ENCODE peak calls at places on chromosomes 5 and 9, in six cellular contexts. Y is lower lobe of right lung, D is body of pancreas, I is stomach, E is breast epithelium, Z is left ventricle myocardium inferior. B is an unnamed sample. For H3K4me1, the result is how much of the 10 kb centered on the place peaks cover.

GRCh38 chr9:69215774-69216482 is 41.9 kb downstream of the TJP2 start:
- DNase-seq in Z (no peak), I (no peak), D (no peak), Y (no peak), E (no peak), B (no peak)

GRCh38 chr9:90830977-90831376 is 29.4 kb downstream of the SYK start:
- DNase-seq in D (no peak), Z (no peak), I (no peak), Y (no peak), E (no peak), B (no peak)

GRCh38 chr5:7756453-7756852 is 94.5 kb downstream of the CFAP90 start:
- DNase-seq in Z (no peak), Y (no peak), I (no peak), E (no peak), D (no peak), B (peak)

GRCh38 chr5:112419596-112420110 is 576 bp upstream of the EPB41L4A start:
- DNase-seq in Z (peak), E (peak), D (peak), Y (peak), I (peak), B (peak)

GRCh38 chr5:18113724-18114123 is 479.5 kb downstream of the TAF11L14 start:
- DNase-seq in E (no peak), I (no peak), Y (no peak), D (no peak), Z (no peak), B (no peak)

GRCh38 chr5:180720501-180720900 is 19.4 kb downstream of the OR2Y1 start:
- DNase-seq in Y (no peak), E (no peak), D (no peak), Z (no peak), I (no peak), B (no peak)

GRCh38 chr5:163459465-163459887 is 426 bp downstream of the NUDCD2 start:
- DNase-seq in D (no peak), E (no peak), Z (no peak), Y (no peak), I (no peak), B (no peak)

GRCh38 chr9:89606049-89606481 is 1.3 kb downstream of the GADD45G start:
- DNase-seq in D (peak), E (peak), I (peak), Z (peak), Y (peak), B (peak)

GRCh38 chr9:89661956-89662717 is 57.3 kb downstream of the GADD45G start:
- DNase-seq in I (peak), E (peak), Y (peak), Z (peak), D (peak), B (peak)

GRCh38 chr9:123637940-123638634 is 282.1 kb downstream of the CRB2 start:
- DNase-seq in Y (no peak), E (no peak), I (no peak), Z (no peak), D (no peak), B (no peak)

GRCh38 chr9:21813575-21814473 is 11.4 kb downstream of the MTAP start:
- DNase-seq in Y (peak), E (peak), I (peak), D (peak), Z (peak), B (peak)

GRCh38 chr5:157471709-157472108 is 11.7 kb downstream of the NIPAL4 start:
- DNase-seq in D (no peak), Y (no peak), Z (no peak), I (no peak), E (no peak), B (no peak)

GRCh38 chr9:71652480-71652879 is 115.8 kb downstream of the CEMIP2 start:
- DNase-seq in E (no peak), Z (no peak), Y (no peak), D (no peak), I (no peak), B (no peak)

GRCh38 chr9:20015427-20015931 is 226.6 kb upstream of the SLC24A2 start:
- DNase-seq in Y (no peak), E (no peak), I (no peak), Z (no peak), D (no peak), B (no peak)

GRCh38 chr5:152514827-152515397 is 109.8 kb upstream of the NMUR2 start:
- DNase-seq in I (no peak), D (no peak), Y (no peak), Z (no peak), E (no peak), B (no peak)

GRCh38 chr9:131803758-131804411 is 64.0 kb upstream of the RAPGEF1 start:
- DNase-seq in I (no peak), D (no peak), E (no peak), Z (no peak), Y (no peak), B (no peak)

GRCh38 chr9:99221266-99221622 is 498 bp downstream of the ALG2 start:
- DNase-seq in I (no peak), Y (no peak), D (no peak), Z (no peak), E (no peak), B (no peak)

GRCh38 chr5:160938532-160938931 is 86.5 kb upstream of the ATP10B start:
- DNase-seq in I (peak), E (peak), Z (no peak), Y (peak), D (peak), B (no peak)

GRCh38 chr9:124306098-124306735 is 48.5 kb downstream of the NEK6 start:
- DNase-seq in Z (no peak), I (no peak), D (no peak), Y (no peak), E (no peak), B (no peak)

GRCh38 chr5:89707891-89708290 is 701.7 kb downstream of the CETN3 start:
- DNase-seq in D (no peak), Y (no peak), I (no peak), Z (no peak), E (no peak), B (no peak)

GRCh38 chr5:82406200-82406773 is 128.1 kb upstream of the RPS23 start:
- DNase-seq in D (no peak), Z (no peak), I (no peak), Y (no peak), E (no peak), B (no peak)

GRCh38 chr5:21593261-21593660 is 1259.9 kb downstream of the CDH12 start:
- DNase-seq in Z (no peak), I (no peak), Y (no peak), E (no peak), D (no peak), B (no peak)

GRCh38 chr5:1300581-1301083 is 5.8 kb upstream of the TERT start:
- DNase-seq in Z (peak), Y (peak), I (no peak), E (no peak), D (no peak), B (no peak)

GRCh38 chr9:5786370-5787127 is 46.4 kb downstream of the ERMP1 start:
- DNase-seq in Z (no peak), D (no peak), Y (no peak), I (no peak), E (no peak), B (no peak)

GRCh38 chr9:130918870-130919558 is 20.0 kb downstream of the FIBCD1 start:
- DNase-seq in I (no peak), Y (no peak), E (no peak), D (no peak), Z (no peak), B (no peak)

GRCh38 chr9:133701981-133702797 is 36.0 kb downstream of the SARDH start:
- DNase-seq in Y (peak), I (no peak), D (peak), E (no peak), Z (no peak), B (peak)

GRCh38 chr9:101593345-101593744 is 1.4 kb downstream of the PPP3R2 start:
- DNase-seq in I (no peak), E (no peak), Z (no peak), Y (no peak), D (no peak), B (no peak)
- TF ChIP-seq CTCF in I (no peak), E (no peak), Z (no peak), Y (no peak), D (no peak), B (no peak)

DNA sequence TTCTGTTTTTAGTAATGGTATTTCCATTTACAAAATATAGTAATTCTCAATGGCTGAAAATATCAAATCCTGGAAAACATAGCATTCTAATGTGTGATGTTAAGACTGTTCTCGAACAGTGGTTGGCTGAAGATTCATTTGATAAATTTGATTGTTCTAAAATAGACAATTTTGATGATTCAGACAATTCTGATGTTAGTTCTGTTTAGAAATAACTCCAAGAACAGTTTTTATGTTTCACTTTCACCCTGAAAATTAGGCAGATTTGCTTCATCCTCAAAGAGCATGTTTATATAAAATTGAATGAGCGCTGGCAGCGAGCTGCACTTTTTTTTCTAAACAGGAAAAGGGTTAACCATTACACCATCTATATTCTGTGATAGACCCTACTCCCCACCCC is 69.5 kb upstream of the TMED7 start:
- DNase-seq in Z (no peak), Y (no peak), D (no peak), I (no peak), E (no peak), B (no peak)
- H3K4me1 ChIP-seq in Z (under half), Y (under half), D (under half), I (under half), E (under half), B (under half)

GRCh38 chr5:178463321-178464155 is 126.7 kb downstream of the COL23A1 start:
- DNase-seq in D (no peak), Z (no peak), Y (no peak), E (no peak), I (peak), B (no peak)

GRCh38 chr5:178460174-178460573 is 130.0 kb downstream of the COL23A1 start:
- DNase-seq in Y (no peak), E (no peak), Z (no peak), I (no peak), D (no peak), B (no peak)

GRCh38 chr5:178460598-178461425 is 129.4 kb downstream of the COL23A1 start:
- DNase-seq in Y (peak), E (peak), I (peak), D (peak), Z (peak), B (peak)

GRCh38 chr5:178462846-178463245 is 127.3 kb downstream of the COL23A1 start:
- DNase-seq in Z (no peak), E (no peak), I (no peak), D (no peak), Y (no peak), B (no peak)

DNA sequence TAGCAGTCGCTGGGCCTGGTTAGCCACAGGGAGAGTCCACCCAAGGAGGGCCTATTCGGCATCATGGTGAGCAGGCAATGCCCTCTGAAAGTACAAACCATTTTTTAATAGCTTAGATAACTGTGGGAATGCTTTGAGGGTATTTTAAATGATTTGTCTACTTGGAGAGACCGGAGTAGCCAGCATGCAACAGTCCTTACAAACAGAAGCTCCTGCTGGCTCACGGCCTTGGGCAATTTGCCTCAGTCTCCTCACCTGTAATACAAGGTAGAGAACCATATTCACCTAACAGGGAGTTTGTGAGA is 128.8 kb downstream of the COL23A1 start:
- DNase-seq in I (no peak), Y (no peak), E (no peak), Z (no peak), D (no peak), B (no peak)
- TF ChIP-seq CTCF in I (no peak), Y (no peak), E (no peak), Z (no peak), D (no peak), B (no peak)

GRCh38 chr9:93209576-93210323 is 25.8 kb downstream of the WNK2 start:
- DNase-seq in Z (no peak), I (no peak), D (peak), Y (peak), E (no peak), B (no peak)
- H3K4me1 ChIP-seq in Z (half or more), I (under half), D (half or more), Y (under half), E (under half), B (under half)

DNA sequence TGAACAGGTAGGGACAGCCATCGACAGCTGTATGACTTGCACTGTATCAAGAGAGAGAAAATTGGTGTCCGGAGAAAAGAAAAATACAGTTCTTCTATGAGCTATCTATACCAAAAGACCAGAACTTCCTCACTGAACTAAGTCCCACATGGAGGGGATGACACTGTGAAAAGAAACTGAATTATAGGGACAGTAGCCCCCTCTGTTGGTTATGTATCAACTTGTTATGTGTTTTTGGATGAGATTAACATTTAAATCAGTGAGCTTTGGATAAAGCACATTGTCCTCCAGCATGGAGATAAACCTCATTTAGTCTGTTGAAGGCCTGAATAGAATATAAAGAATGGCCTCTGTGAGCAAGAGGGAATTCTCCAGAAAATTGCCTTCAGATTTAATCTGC is 176.6 kb upstream of the SH3GL2 start:
- DNase-seq in Z (no peak), D (no peak), I (no peak), E (no peak), Y (no peak), B (no peak)
- TF ChIP-seq CTCF in Z (no peak), D (peak), I (no peak), E (no peak), Y (no peak), B (no peak)

GRCh38 chr5:35859101-35859661 is 2.5 kb downstream of the IL7R start:
- DNase-seq in I (no peak), Z (no peak), E (no peak), D (no peak), Y (no peak), B (no peak)
- H3K4me1 ChIP-seq in I (under half), Z (under half), E (under half), D (under half), Y (under half), B (under half)

GRCh38 chr9:16530669-16531461 is 339.6 kb downstream of the BNC2 start:
- DNase-seq in I (no peak), E (no peak), Y (peak), Z (no peak), D (no peak), B (peak)
- TF ChIP-seq CTCF in I (no peak), E (no peak), Y (no peak), Z (no peak), D (no peak), B (no peak)

DNA sequence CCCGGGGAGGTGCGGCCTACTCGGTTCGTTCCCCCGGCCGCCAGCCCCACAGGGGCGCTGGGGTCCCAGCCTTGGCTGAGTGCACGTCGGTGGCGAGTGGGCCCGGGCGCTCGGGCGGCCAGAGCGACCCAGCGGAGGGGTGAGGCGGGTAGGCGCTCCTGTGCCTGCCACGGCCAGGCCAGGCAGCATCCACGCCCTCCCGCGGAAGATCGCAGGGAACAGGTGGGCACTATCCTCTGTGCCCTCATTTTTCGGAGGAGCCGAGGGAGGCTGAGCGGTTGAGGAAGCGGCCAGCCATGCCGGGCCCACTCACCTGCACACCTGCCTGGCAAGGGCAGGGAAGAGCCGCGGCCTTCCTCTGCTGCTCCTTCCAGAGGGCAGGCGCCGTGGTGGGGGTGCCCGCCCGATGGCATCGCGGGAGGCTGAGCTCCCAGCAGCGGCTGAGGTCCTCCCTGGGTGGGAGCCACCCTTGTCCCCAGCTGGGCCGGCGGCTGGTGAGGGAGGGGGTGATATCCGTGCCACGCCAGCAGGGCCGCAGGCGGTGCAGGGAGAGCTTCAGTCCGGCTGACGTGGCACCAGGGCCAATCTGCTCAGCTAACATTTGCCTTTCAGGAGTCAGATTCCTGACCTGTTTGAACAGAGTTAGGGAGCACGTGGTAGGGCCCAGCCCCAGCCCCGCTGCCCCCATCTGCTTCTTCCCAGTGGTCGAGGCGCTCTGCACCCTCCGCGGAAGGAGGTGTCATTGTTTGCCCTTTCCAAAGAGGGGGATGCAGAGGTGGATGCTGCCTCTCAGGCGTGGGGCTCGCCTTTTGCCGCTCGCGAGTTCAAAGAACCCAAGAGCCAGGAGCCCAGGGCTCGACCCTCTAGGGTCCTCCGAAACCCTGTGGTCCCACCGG is 1.6 kb upstream of the SEC16A start:
- DNase-seq in D (peak), Y (peak), Z (no peak), I (peak), E (peak), B (peak)
- H3K4me1 ChIP-seq in D (half or more), Y (under half), Z (half or more), I (half or more), E (under half), B (under half)

DNA sequence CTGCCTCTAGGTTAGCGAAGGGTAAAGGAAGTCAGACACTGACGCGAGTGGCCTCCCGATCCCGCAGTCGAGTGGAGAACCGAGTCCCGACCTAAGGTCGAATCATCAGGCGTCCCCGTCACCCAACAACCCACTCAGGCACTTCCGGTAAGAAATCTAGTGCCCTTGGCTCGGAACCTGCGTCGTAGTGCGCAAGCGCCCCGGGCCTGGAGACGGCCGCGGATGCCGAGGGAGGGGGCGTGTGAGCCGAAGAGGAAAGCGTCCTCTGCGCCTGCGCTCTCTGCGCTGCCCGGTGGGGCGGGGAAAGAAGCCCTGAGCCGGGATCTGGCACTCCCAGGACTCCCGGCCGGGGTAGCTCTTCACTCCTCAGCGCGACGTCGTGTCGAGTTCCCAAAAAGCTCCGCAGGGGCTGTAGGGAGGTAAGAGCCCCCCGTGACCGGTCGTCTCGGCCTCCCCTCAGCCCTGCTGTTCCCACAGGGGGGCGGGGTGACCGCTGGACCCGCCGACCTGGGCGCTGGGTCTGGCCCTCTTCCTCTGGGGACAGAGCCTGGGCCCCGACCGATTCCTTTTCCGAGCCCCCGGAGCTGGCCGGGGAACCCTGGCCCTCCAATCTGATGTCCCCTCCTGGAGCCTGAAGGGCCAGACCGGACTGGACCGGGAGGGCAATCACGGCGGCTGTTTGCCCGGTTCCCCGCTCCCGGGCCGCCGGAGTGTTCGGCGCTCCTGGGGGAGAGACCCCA is at the start of gene ZFYVE16:
- DNase-seq in Y (peak), I (peak), D (peak), E (peak), Z (peak), B (peak)
- TF ChIP-seq CTCF in Y (no peak), I (no peak), D (peak), E (peak), Z (no peak), B (peak)

GRCh38 chr5:143064661-143065060 is 294.5 kb downstream of the ARHGAP26 start:
- DNase-seq in D (no peak), Z (no peak), I (no peak), Y (no peak), E (no peak), B (no peak)

GRCh38 chr5:143066556-143067281 is 296.5 kb downstream of the ARHGAP26 start:
- DNase-seq in D (peak), Z (peak), I (no peak), E (no peak), Y (no peak), B (peak)

GRCh38 chr5:143064207-143064606 is 294.0 kb downstream of the ARHGAP26 start:
- DNase-seq in Z (no peak), Y (no peak), E (no peak), I (no peak), D (no peak), B (no peak)

GRCh38 chr5:143065996-143066522 is 295.9 kb downstream of the ARHGAP26 start:
- DNase-seq in Z (no peak), D (no peak), Y (no peak), I (no peak), E (no peak), B (no peak)

GRCh38 chr5:143065185-143065584 is 295.0 kb downstream of the ARHGAP26 start:
- DNase-seq in D (peak), Z (no peak), Y (no peak), E (no peak), I (no peak), B (peak)
- H3K4me1 ChIP-seq in D (under half), Z (half or more), Y (half or more), E (under half), I (half or more), B (half or more)